ENCODE peak calls at places on chromosomes 7 and 10, in nine cellular contexts. C, R, J, V, I, K, O, X and S are unnamed samples.

GRCh38 chr10:25441270-25441669 is 266.5 kb downstream of the GPR158 start:
- DNase-seq in C (no peak), R (no peak), J (peak; percentile 2), V (no peak), I (no peak), K (no peak), O (no peak), X (no peak), S (no peak)

GRCh38 chr10:86945361-86946214 is 11.8 kb downstream of the MMRN2 start:
- DNase-seq in C (peak; percentile 49), R (no peak), J (no peak), V (no peak), I (peak; percentile 34), K (peak; percentile 16), O (peak; percentile 63), X (no peak), S (no peak)

GRCh38 chr7:117210366-117210765 is 112.5 kb downstream of the WNT2 start:
- DNase-seq in C (no peak), R (no peak), J (no peak), V (no peak), I (no peak), K (no peak), O (no peak), X (no peak), S (no peak)

GRCh38 chr7:106059556-106059955 is 52.6 kb downstream of the SYPL1 start:
- DNase-seq in C (no peak), R (no peak), J (no peak), V (no peak), I (no peak), K (no peak), O (no peak), X (no peak), S (no peak)

GRCh38 chr7:99456288-99456687 is 9.7 kb downstream of the ATP5MF start:
- DNase-seq in C (no peak), R (no peak), J (no peak), V (no peak), I (no peak), K (no peak), O (no peak), X (peak; percentile 76), S (no peak)

GRCh38 chr10:113044015-113044755 is 94.1 kb downstream of the TCF7L2 start:
- DNase-seq in C (no peak), R (no peak), J (no peak), V (no peak), I (no peak), K (no peak), O (no peak), X (no peak), S (no peak)

GRCh38 chr7:78125884-78126283 is 327.3 kb downstream of the PHTF2 start:
- DNase-seq in C (no peak), R (no peak), J (no peak), V (no peak), I (peak; percentile 78), K (no peak), O (no peak), X (no peak), S (no peak)

GRCh38 chr10:22103701-22104100 is 100.2 kb upstream of the DNAJC1 start:
- DNase-seq in C (no peak), R (peak; percentile 16), J (no peak), V (peak; percentile 15), I (no peak), K (no peak), O (no peak), X (no peak), S (no peak)

GRCh38 chr10:112915590-112916572 is 34.2 kb upstream of the TCF7L2 start:
- DNase-seq in C (no peak), R (no peak), J (no peak), V (peak; percentile 89), I (no peak), K (no peak), O (no peak), X (no peak), S (no peak)

GRCh38 chr7:43444711-43445578 is 138.0 kb upstream of the STK17A start:
- DNase-seq in C (no peak), R (no peak), J (no peak), V (no peak), I (no peak), K (no peak), O (no peak), X (peak; percentile 75), S (no peak)

GRCh38 chr7:155870334-155871180 is 58.3 kb upstream of the SHH start:
- DNase-seq in C (no peak), R (no peak), J (no peak), V (no peak), I (no peak), K (no peak), O (no peak), X (no peak), S (no peak)

GRCh38 chr7:98691619-98692018 is 74.5 kb downstream of the NPTX2 start:
- DNase-seq in C (no peak), R (no peak), J (no peak), V (no peak), I (no peak), K (no peak), O (no peak), X (no peak), S (no peak)

GRCh38 chr7:26440993-26441636 is 149.5 kb downstream of the SNX10 start:
- DNase-seq in C (peak; percentile 32), R (no peak), J (no peak), V (no peak), I (no peak), K (no peak), O (no peak), X (no peak), S (no peak)

DNA sequence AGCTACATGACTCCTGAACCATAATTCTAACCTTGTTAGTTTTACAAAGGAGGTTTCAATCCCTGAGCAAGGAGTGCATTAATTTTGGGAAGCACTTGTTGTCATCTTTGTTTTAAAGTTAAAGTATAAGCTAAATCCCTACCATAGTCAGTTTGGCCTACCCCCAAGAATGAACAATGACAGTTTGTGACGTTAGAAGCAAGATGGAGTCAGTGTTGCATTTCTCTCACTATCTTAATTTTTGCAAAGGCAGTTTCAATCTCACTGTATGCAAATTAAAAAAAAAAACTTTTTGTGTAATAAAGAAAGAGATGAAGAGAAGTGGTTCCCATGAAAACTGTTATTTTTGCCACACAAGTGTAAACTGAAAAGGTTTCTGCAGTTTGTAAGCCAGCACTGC is 50.7 kb upstream of the PIK3AP1 start:
- DNase-seq in C (no peak), R (no peak), J (no peak), V (no peak), I (no peak), K (no peak), O (no peak), X (no peak), S (no peak)
- TF ChIP-seq CTCF in C (no peak), R (no peak), J (no peak), V (no peak), I (no peak), K (no peak), O (no peak), X (no peak), S (no peak)

DNA sequence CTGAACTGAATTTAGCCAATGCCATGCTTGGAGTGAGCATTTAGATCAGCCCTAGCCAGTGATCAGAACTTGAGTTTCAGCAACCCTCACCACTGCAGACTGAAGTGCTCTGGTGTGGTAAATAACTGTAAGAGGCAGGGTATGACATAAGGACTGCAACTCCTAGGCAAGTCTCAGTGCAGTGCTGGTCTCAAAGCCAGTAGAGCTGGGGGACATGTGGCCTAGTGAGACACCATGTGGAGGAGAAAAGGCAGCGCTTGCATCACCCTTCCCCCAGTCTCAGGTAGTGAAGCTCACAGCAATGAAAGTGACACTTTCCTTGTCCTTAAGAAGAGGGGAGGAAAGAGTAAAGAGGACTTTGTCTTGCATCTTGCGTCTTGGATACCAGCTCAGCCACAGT is 386.8 kb upstream of the POT1 start:
- DNase-seq in C (peak; percentile 16), R (peak; percentile 0), J (no peak), V (no peak), I (no peak), K (no peak), O (no peak), X (no peak), S (no peak)
- TF ChIP-seq CTCF in C (no peak), R (no peak), J (no peak), V (no peak), I (no peak), K (no peak), O (no peak), X (no peak), S (no peak)

DNA sequence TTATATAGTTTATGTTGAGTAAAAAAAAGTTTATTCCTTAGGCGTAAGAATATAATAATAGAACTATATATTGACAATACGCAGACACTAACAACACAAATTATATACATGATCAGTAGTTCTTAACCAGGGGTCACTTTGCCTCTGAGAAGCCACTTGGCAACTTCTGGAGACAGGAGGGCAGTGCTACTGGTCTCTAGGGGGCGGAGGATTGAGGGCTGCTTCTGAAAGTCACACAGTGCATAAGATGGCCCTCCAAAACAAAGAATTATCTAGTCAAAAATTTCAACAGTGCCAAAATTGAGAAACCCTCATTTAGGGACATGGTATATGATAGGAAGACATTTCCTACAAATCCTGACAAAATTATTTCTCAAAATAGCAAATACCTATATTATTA is 77.1 kb downstream of the THSD7A start:
- DNase-seq in C (no peak), R (no peak), J (no peak), V (no peak), I (no peak), K (no peak), O (no peak), X (no peak), S (no peak)
- TF ChIP-seq CTCF in C (no peak), R (no peak), J (no peak), V (no peak), I (no peak), K (no peak), O (no peak), X (no peak), S (no peak)

DNA sequence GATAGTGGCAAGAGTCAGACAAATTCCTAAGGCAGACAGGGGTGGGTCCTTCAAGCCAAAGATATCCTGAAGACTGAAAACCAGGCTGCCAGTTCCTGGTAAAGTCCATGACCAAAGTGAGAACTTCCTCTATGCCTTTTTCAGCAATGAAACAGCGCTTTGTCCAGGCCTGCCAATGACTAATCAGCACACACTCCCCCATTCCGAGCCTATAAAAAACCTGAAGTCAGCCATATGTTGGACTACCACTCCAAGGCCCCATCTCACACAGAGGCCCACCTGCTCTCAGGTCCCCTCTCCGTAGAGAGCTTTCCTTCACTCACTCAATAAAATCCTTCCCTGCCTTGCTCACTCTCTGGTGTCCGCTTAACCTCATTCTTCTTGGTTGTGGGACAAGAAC is 402.2 kb downstream of the ANKRD7 start:
- DNase-seq in C (no peak), R (peak; percentile 1), J (no peak), V (no peak), I (no peak), K (no peak), O (no peak), X (no peak), S (no peak)
- TF ChIP-seq CTCF in C (no peak), R (no peak), J (no peak), V (no peak), I (no peak), K (no peak), O (no peak), X (no peak), S (no peak)